ENCODE peak calls at places on chromosome 1, in five cellular contexts. X, P, Z, Q and M are unnamed samples. For H3K4me1 and H3K27me3, the result is how much of the 10 kb centered on the place peaks cover.

GRCh38 chr1:208042041-208042615 is 131.2 kb upstream of the CD34 start:
- DNase-seq in X (no peak), P (no peak), Z (no peak), Q (no peak), M (no peak)

GRCh38 chr1:113943028-113943811 is 14.1 kb downstream of the HIPK1 start:
- DNase-seq in Q (no peak), X (peak), P (no peak), Z (no peak), M (no peak)

GRCh38 chr1:74847720-74848119 is 114.8 kb downstream of the TYW3 start:
- DNase-seq in Z (no peak), P (no peak), Q (no peak), X (peak), M (no peak)

GRCh38 chr1:145977486-145978476 is 13.3 kb downstream of the POLR3GL start:
- DNase-seq in P (peak), Z (peak), X (peak), Q (peak), M (peak)

GRCh38 chr1:227127891-227128290 is 187.8 kb downstream of the COQ8A start:
- DNase-seq in Q (no peak), X (no peak), P (no peak), Z (no peak), M (no peak)

GRCh38 chr1:81149649-81150335 is 650.9 kb upstream of the ADGRL2 start:
- DNase-seq in P (no peak), Q (no peak), X (no peak), Z (no peak), M (no peak)

GRCh38 chr1:56098956-56099355 is 480.4 kb downstream of the PLPP3 start:
- DNase-seq in P (no peak), Q (no peak), Z (no peak), X (peak), M (no peak)

GRCh38 chr1:161084205-161084988 is 5.0 kb downstream of the NECTIN4 start:
- DNase-seq in P (no peak), X (peak), Z (no peak), Q (no peak), M (no peak)

GRCh38 chr1:211653907-211654553 is 21.4 kb downstream of the NEK2 start:
- DNase-seq in Q (no peak), Z (no peak), X (peak), P (no peak), M (no peak)

DNA sequence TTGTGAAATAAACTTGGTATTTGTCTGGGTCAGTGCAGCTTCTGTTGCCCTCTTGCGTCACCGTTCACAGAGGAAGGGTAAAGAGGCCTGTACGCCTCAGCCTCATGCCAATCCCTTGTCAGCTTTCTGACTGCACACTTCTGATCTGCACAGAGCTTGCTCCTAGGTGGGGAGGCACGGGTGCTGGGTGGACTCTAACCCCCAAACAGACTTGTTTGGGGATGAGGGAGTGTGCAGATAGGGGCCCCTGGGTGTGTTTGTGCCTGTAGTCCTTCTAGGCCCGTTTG is 803 bp upstream of the B4GALT2 start:
- DNase-seq in P (no peak), Z (no peak), Q (no peak), X (no peak), M (no peak)
- H3K4me1 ChIP-seq in P (under half), Z (half or more), Q (under half), X (under half), M (under half)

GRCh38 chr1:11560061-11560460 is 81.1 kb downstream of the DISP3 start:
- DNase-seq in Q (no peak), X (no peak), Z (no peak), P (no peak), M (no peak)
- H3K27ac ChIP-seq in Q (no peak), X (no peak), Z (no peak), P (no peak), M (no peak)

GRCh38 chr1:156881101-156881500 is 12.4 kb upstream of the PEAR1 start:
- DNase-seq in Q (no peak), P (no peak), X (no peak), Z (no peak), M (no peak)
- H3K27me3 ChIP-seq in Q (under half), P (under half), X (half or more), Z (under half), M (under half)

DNA sequence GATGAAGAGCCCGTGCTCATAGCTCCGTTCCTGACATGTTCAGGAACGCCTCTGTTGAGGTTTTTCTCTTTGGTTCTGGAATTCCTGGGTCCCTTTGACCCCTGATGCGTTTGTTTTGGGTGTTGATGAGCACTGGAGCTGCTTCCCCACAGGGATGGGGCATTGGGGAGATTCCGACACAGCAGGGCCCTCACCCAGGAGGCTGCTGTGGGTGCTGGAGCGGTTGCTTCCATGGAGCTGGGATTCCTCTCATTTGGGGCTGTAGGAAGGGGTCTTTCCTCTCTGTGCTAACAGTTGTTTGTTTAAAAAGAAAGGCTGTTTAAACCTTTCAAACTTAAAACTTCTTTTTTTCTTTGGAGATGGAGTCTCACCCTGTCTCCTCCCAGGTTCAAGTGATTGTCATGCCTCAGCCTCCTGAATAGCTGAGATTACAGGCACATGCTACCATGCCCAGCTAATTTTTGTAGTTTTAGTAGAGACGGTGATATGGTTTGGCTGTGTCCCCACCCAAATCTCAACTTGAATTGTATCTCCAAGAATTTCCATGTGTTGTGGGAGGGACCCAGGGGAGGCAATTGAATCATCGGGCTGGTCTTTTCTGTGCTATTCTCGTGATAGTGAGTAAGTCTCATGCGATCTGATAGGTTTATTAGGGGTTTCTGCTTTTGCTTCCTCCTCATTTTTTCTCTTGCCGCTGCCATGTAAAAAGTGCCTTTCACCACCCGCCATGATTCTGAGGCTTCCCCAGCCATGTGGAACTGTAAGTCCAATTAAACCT is 48.9 kb downstream of the SKI start:
- DNase-seq in Z (no peak), Q (peak), P (no peak), X (peak), M (no peak)
- H3K4me1 ChIP-seq in Z (half or more), Q (half or more), P (half or more), X (half or more), M (half or more)

GRCh38 chr1:153775432-153776311 is 465 bp downstream of the SLC27A3 start:
- DNase-seq in Z (peak), X (peak), P (peak), Q (peak), M (peak)

GRCh38 chr1:153777648-153778047 is 2.4 kb downstream of the SLC27A3 start:
- DNase-seq in P (no peak), X (peak), Q (no peak), Z (peak), M (no peak)

GRCh38 chr1:153778051-153778823 is 3.0 kb downstream of the SLC27A3 start:
- DNase-seq in Z (no peak), Q (no peak), X (no peak), P (no peak), M (no peak)

GRCh38 chr1:153776352-153776751 is 1.1 kb downstream of the SLC27A3 start:
- DNase-seq in Z (no peak), P (no peak), X (no peak), Q (no peak), M (no peak)

DNA sequence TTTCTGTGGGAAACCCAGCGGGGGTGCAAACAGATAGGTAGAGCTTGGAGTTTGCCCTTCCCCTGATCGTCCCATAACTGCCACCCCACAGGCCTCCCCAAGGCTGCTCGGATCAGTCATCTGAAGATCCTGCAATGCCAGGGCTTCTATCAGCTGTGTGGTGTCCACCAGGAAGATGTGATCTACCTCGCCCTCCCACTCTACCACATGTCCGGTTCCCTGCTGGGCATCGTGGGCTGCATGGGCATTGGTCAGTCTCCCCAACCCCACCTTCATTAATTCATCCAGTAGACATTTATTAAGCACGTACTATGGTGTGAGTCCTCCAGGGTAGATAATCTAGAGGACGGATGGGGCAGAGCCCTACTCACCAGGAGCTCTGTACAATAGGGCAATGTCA is 1.8 kb downstream of the SLC27A3 start:
- DNase-seq in X (no peak), Z (no peak), P (no peak), Q (no peak), M (no peak)
- H3K27ac ChIP-seq in X (no peak), Z (peak), P (no peak), Q (no peak), M (no peak)

GRCh38 chr1:200033511-200034261 is 6.2 kb downstream of the NR5A2 start:
- DNase-seq in Z (no peak), P (no peak), X (no peak), Q (no peak), M (no peak)
- H3K27me3 ChIP-seq in Z (under half), P (half or more), X (half or more), Q (half or more), M (half or more)

GRCh38 chr1:6353948-6354658 is 39.5 kb downstream of the ACOT7 start:
- DNase-seq in Q (peak), P (no peak), X (no peak), Z (peak), M (no peak)
- H3K4me1 ChIP-seq in Q (under half), P (under half), X (under half), Z (half or more), M (under half)

DNA sequence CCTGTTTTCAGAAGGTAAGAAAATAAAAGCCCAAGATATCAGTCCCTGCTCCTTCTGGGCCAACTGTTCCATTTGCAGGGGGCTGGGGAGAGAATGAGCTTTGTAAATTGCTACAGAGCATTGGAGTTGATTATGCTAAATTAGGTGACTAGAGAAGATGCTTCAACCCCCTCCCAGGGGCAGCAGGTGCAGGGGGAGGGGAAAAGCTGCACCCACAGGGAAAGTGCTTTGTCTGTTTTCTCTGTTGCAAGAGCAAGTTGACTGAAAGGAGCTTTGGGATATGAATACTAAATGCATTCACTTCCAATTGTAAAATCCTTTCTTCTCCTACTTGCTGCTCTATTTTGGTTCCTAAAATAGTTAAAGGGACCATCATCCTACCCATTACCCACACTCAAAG is 16.5 kb upstream of the PIGM start:
- DNase-seq in X (no peak), Q (no peak), P (no peak), Z (no peak), M (no peak)
- H3K27ac ChIP-seq in X (no peak), Q (no peak), P (no peak), Z (no peak), M (no peak)

DNA sequence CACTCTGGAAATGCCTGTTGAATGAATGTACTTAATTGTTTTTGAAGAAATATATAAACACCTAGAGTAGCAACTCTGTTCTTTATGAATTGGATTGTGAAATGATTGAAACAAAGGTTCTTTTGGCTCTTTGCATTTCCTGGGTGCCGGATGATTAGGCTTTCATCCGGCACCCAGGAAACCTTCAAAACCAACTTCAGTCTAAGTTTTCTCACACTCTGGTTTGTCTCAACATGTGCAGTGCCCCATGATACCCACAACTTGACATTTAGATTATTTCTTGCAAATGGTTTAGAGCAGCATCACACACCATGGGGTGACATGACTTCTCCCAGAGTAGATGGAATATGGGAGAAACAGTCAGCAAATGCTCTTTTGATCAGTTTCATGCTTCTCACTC is 354.9 kb downstream of the BARHL2 start:
- DNase-seq in P (no peak), Q (no peak), X (no peak), Z (no peak), M (no peak)
- H3K27me3 ChIP-seq in P (under half), Q (under half), X (under half), Z (under half), M (under half)